ENCODE peak calls at places on chromosomes 11 and 22, in five cellular contexts. V is cardiac muscle cell, G is brain microvascular endothelial cell, K is tibial nerve, N is NB4. H is an unnamed sample.

GRCh38 chr11:94449437-94449836 is 44.2 kb downstream of the MRE11 start:
- DNase-seq in K (no peak), N (peak; percentile 29), V (peak; percentile 61), G (peak; percentile 55), H (peak; percentile 98)

GRCh38 chr22:22692707-22693530 is 48.5 kb downstream of the GGTLC2 start:
- DNase-seq in V (peak; percentile 63), G (peak; percentile 31), K (no peak), N (peak; percentile 31), H (peak; percentile 13)

GRCh38 chr11:19199766-19200165 is 2.0 kb downstream of the CSRP3 start:
- DNase-seq in V (peak; percentile 33), K (no peak), N (no peak), G (no peak), H (no peak)

GRCh38 chr11:18243783-18244362 is 4.6 kb downstream of the SAA2 start:
- DNase-seq in V (peak; percentile 85), G (peak; percentile 67), K (peak; percentile 63), N (peak; percentile 77), H (peak; percentile 84)

GRCh38 chr22:32707971-32708370 is 93.5 kb upstream of the TIMP3 start:
- DNase-seq in N (no peak), G (no peak), K (no peak), V (no peak), H (no peak)

GRCh38 chr11:67700548-67701262 is 26.3 kb upstream of the ALDH3B2 start:
- DNase-seq in N (no peak), K (no peak), G (no peak), V (no peak), H (peak; percentile 74)

GRCh38 chr22:23357028-23357427 is 176.7 kb downstream of the BCR start:
- DNase-seq in G (no peak), V (no peak), K (no peak), N (no peak), H (no peak)

GRCh38 chr11:77724639-77725038 is 87.0 kb upstream of the CLNS1A start:
- DNase-seq in N (peak; percentile 7), G (no peak), K (no peak), V (no peak), H (no peak)

GRCh38 chr22:29080061-29080975 is 7.5 kb downstream of the KREMEN1 start:
- DNase-seq in V (peak; percentile 39), K (peak; percentile 71), N (peak; percentile 83), G (no peak), H (peak; percentile 58)

GRCh38 chr11:121797496-121797895 is 318.5 kb downstream of the BLID start:
- DNase-seq in N (no peak), V (no peak), K (no peak), G (no peak), H (no peak)

GRCh38 chr11:57330029-57330428 is 5.3 kb upstream of the TNKS1BP1 start:
- DNase-seq in K (no peak), V (no peak), G (no peak), N (no peak), H (no peak)

GRCh38 chr11:126430581-126431320 is 75.3 kb downstream of the ST3GAL4 start:
- DNase-seq in N (no peak), V (no peak), K (no peak), G (no peak), H (no peak)

GRCh38 chr11:102989379-102990047 is 34.0 kb upstream of the MMP13 start:
- DNase-seq in V (no peak), K (no peak), G (peak; percentile 32), N (no peak), H (no peak)

GRCh38 chr11:22512457-22512856 is 113.2 kb downstream of the FANCF start:
- DNase-seq in N (no peak), V (no peak), K (no peak), G (no peak), H (no peak)

DNA sequence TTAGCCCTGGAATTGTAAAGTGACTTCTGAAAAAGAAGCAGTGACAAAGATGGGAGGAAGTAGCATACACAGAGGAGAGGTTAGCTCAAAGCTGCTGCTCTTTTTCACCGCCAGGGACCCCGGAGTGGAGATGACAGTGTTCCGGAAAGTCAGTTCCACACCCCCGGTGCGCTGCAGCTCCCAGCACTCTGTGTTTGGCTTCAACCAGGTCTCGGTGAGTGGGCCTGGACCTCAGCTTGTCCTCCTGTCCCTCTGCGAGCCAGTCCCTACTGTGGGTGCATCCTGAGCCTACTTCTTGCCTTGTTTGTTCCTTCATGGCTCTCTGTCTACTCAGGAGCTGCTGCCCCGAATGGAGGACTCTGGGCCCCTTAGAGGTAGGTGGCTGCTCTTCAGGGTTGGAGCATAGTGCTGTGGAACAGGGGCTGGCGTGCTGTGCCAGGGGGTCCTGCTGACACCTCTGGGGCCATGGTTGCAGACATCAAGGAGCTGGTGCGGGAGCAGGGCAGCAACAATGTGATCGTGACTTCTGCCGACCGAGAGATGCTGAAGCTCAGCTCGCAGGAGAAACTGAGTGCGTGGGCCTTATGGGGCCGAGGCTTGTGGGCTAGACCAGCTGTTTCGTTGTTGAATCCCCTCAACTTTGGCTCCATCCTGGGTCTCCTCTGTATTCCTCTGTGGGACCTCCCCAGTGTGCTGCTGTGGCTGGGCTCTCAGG is 1.7 kb downstream of the PCNX3 start:
- DNase-seq in V (no peak), G (no peak), N (no peak), K (no peak), H (no peak)
- H3K4me3 ChIP-seq in V (peak overlapping the region; percentile 51), G (no peak overlapping the region), N (peak overlapping the region; percentile 89), K (no peak overlapping the region), H (peak overlapping the region; percentile 7)

GRCh38 chr11:42012261-42012660 is 552.8 kb upstream of the LRRC4C start:
- DNase-seq in K (no peak), N (no peak), G (peak; percentile 9), V (no peak), H (no peak)
- H3K4me3 ChIP-seq in K (no peak overlapping the region), N (no peak overlapping the region), G (no peak overlapping the region), V (no peak overlapping the region), H (no peak overlapping the region)

DNA sequence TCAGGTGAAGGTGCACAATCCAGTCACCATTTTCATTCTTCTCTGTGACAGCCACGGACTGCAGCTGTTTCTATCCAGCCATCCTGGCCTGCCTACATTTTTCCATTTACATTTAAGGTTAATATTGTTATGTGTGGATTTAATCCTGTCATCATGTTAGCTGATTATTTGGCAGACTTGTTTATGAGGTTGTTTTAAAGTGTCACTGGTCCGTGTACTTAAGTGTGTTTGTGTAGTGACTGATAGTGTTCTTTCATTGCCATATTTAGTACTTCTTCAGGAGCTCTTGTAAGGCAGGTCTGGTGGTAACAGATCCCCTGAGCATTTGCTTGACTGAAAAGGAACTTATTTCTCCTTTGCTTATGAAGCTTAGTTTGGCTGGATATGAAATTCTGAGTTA is 364.2 kb downstream of the JRKL start:
- DNase-seq in N (no peak), K (no peak), V (no peak), G (no peak), H (no peak)
- H3K4me3 ChIP-seq in N (no peak overlapping the region), K (no peak overlapping the region), V (no peak overlapping the region), G (no peak overlapping the region), H (no peak overlapping the region)

GRCh38 chr11:131178020-131178419 is 192.4 kb upstream of the NTM start:
- DNase-seq in V (no peak), N (no peak), G (no peak), K (no peak), H (no peak)

GRCh38 chr11:131179867-131180266 is 190.5 kb upstream of the NTM start:
- DNase-seq in K (no peak), G (no peak), N (no peak), V (no peak), H (no peak)
- H3K4me3 ChIP-seq in K (no peak overlapping the region), G (no peak overlapping the region), N (no peak overlapping the region), V (no peak overlapping the region), H (no peak overlapping the region)